ENCODE peak calls at places on chromosome 22, in eight cellular contexts. Y, N, O, L, Z, Q, T and G are unnamed samples.

GRCh38 chr22:43711681-43712080 is 100.4 kb downstream of the EFCAB6 start:
- DNase-seq in O (no peak), L (no peak), Q (no peak), N (no peak), Y (no peak), T (no peak), Z (no peak), G (no peak)

GRCh38 chr22:48138855-48139254 is 1376.4 kb downstream of the TBC1D22A start:
- DNase-seq in Y (peak), L (no peak), Z (no peak), Q (no peak), T (no peak), O (no peak), N (no peak), G (no peak)

GRCh38 chr22:44359496-44360110 is 46.9 kb upstream of the SHISAL1 start:
- DNase-seq in Z (no peak), Y (no peak), Q (no peak), N (no peak), L (no peak), O (no peak), T (no peak), G (peak)

GRCh38 chr22:27810566-27810965 is 9.0 kb upstream of the MN1 start:
- DNase-seq in Q (peak), L (no peak), Y (no peak), N (peak), O (peak), Z (peak), T (no peak), G (no peak)

GRCh38 chr22:49400866-49401598 is 426.6 kb downstream of the BRD1 start:
- DNase-seq in L (peak), Y (no peak), N (no peak), Z (no peak), Q (no peak), O (no peak), T (no peak), G (no peak)

GRCh38 chr22:41248758-41249157 is 8.0 kb upstream of the CHADL start:
- DNase-seq in Q (no peak), L (no peak), O (no peak), Z (no peak), Y (no peak), T (no peak), N (no peak), G (no peak)

GRCh38 chr22:24402460-24403192 is 24.8 kb upstream of the ADORA2A start:
- DNase-seq in L (peak), Z (no peak), O (peak), Y (no peak), T (no peak), Q (peak), N (peak), G (no peak)

GRCh38 chr22:44211256-44211945 is 30.7 kb downstream of the PARVG start:
- DNase-seq in L (no peak), T (no peak), Y (no peak), Z (no peak), Q (no peak), O (peak), N (no peak), G (no peak)

GRCh38 chr22:26711205-26711958 is 54.0 kb downstream of the MIAT start:
- DNase-seq in T (no peak), Y (no peak), Z (no peak), L (no peak), N (no peak), O (peak), Q (peak), G (no peak)

GRCh38 chr22:19819911-19820879 is 34.5 kb downstream of the GNB1L start:
- DNase-seq in Q (no peak), O (no peak), N (no peak), L (no peak), T (peak), Y (peak), Z (no peak), G (no peak)

GRCh38 chr22:19822301-19823117 is 32.2 kb downstream of the GNB1L start:
- DNase-seq in Y (peak), Z (no peak), T (peak), L (no peak), N (no peak), Q (no peak), O (no peak), G (peak)

GRCh38 chr22:19821523-19822300 is 33.0 kb downstream of the GNB1L start:
- DNase-seq in T (peak), O (no peak), N (no peak), Z (no peak), Y (no peak), Q (no peak), L (no peak), G (peak)

GRCh38 chr22:19819209-19819910 is 35.3 kb downstream of the GNB1L start:
- DNase-seq in L (no peak), Q (no peak), Z (no peak), Y (peak), T (no peak), O (no peak), N (no peak), G (no peak)

GRCh38 chr22:19820880-19821522 is 33.7 kb downstream of the GNB1L start:
- DNase-seq in L (no peak), Q (no peak), Z (peak), Y (peak), N (no peak), T (peak), O (no peak), G (peak)
- TF ChIP-seq CTCF in L (no peak), Q (no peak), Z (peak), Y (peak), N (no peak), T (no peak), O (no peak), G (no peak)

GRCh38 chr22:32000171-32000570 is 42.9 kb upstream of the SLC5A1 start:
- DNase-seq in Q (no peak), L (no peak), T (no peak), O (no peak), Z (no peak), N (no peak), Y (peak), G (no peak)

GRCh38 chr22:32005453-32005852 is 37.6 kb upstream of the SLC5A1 start:
- DNase-seq in Z (no peak), O (peak), N (no peak), T (no peak), L (peak), Q (peak), Y (no peak), G (no peak)
- TF ChIP-seq CTCF in Z (no peak), O (no peak), N (no peak), T (no peak), L (no peak), Q (no peak), Y (no peak), G (no peak)

DNA sequence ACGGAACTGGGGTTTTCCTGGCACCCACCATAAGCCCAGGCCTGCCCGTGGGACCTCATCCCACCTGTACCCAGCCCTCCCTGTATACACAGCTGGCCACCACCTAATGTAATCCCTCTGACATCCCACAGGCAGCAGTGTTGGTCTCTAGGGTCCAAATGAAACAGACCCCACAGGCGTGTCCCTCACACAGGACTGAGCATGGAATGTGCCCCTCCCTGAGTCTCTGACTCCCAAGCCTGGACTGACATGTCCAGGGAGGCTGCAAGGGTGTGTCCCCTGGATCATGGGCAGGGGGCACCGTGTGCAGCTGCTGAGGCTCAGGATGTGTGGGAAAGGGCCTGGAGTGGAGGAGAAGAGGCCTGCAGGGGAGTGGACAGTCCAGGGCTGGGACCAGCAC is 50.6 kb upstream of the PPARA start:
- DNase-seq in Z (no peak), N (no peak), Q (no peak), O (no peak), Y (no peak), L (no peak), T (no peak), G (no peak)
- TF ChIP-seq CTCF in Z (no peak), N (no peak), Q (no peak), O (no peak), Y (no peak), L (no peak), T (no peak), G (no peak)

GRCh38 chr22:17198188-17199130 is 20.8 kb downstream of the ADA2 start:
- DNase-seq in L (peak), T (peak), O (peak), Z (peak), Q (no peak), Y (no peak), N (no peak), G (no peak)

GRCh38 chr22:17205432-17205831 is 13.8 kb downstream of the ADA2 start:
- DNase-seq in Y (no peak), O (no peak), T (no peak), Q (no peak), Z (no peak), L (no peak), N (no peak), G (no peak)

GRCh38 chr22:17199131-17199731 is 20.0 kb downstream of the ADA2 start:
- DNase-seq in O (peak), L (peak), Z (peak), N (no peak), T (peak), Q (peak), Y (no peak), G (no peak)

GRCh38 chr22:17201285-17201945 is 17.8 kb downstream of the ADA2 start:
- DNase-seq in Y (no peak), L (no peak), Z (peak), T (no peak), Q (peak), O (peak), N (no peak), G (no peak)
- TF ChIP-seq CTCF in Y (peak), L (no peak), Z (peak), T (no peak), Q (peak), O (peak), N (no peak), G (peak)

DNA sequence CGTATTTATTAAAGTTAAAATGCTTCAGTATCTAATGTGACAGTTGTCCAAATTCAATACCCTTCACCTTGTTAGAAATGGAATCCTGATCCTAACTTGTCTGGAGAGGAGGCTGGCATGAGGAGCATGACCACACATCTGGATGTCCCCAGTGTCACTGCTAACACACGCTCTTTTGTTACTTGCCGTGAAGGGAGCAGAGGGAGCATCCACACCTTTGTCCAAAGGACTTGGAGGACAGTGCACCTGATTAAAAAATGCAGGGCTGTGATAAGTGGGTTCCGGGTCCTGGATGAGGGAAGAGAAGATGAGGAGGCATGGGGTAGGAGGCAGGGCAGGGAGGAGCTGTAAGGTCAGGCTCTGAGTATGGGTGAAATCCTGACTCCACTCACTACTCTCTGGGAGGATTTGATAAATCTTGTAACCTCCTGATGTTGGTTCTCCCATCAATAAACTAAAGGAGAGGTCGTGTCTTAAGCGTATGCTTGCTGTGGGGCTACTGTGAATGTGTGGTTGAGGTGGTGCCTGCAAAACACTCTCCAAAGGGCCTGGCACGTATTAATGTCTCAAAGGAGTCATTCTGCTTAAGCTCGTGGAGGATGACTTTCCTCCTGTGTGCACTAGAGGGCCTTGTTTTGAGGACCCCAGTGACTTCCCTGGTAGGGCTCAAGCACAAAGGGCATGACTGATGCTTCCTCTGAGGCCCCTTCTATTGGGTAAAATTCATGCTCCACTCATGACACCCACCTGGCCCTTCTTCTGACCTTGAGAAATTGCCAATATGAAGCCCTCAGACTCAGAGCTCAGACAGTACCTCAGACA is 16.8 kb upstream of the IGLL5 start:
- DNase-seq in Q (no peak), T (no peak), O (peak), Y (no peak), L (no peak), Z (peak), N (no peak), G (no peak)
- TF ChIP-seq CTCF in Q (peak), T (peak), O (no peak), Y (peak), L (no peak), Z (peak), N (no peak), G (no peak)

GRCh38 chr22:19632671-19633148 is 81.6 kb upstream of the SEPTIN5 start:
- DNase-seq in O (no peak), N (no peak), L (no peak), Q (no peak), Y (no peak), T (no peak), Z (no peak), G (no peak)

GRCh38 chr22:19629720-19630419 is 84.4 kb upstream of the SEPTIN5 start:
- DNase-seq in T (peak), O (peak), Z (peak), N (peak), Y (peak), Q (peak), L (peak), G (peak)

GRCh38 chr22:19629331-19629719 is 85.0 kb upstream of the SEPTIN5 start:
- DNase-seq in Z (no peak), L (no peak), N (no peak), O (no peak), Y (no peak), T (no peak), Q (no peak), G (peak)

GRCh38 chr22:19631899-19632670 is 82.2 kb upstream of the SEPTIN5 start:
- DNase-seq in Y (peak), Q (peak), N (no peak), T (peak), O (peak), L (peak), Z (peak), G (no peak)

DNA sequence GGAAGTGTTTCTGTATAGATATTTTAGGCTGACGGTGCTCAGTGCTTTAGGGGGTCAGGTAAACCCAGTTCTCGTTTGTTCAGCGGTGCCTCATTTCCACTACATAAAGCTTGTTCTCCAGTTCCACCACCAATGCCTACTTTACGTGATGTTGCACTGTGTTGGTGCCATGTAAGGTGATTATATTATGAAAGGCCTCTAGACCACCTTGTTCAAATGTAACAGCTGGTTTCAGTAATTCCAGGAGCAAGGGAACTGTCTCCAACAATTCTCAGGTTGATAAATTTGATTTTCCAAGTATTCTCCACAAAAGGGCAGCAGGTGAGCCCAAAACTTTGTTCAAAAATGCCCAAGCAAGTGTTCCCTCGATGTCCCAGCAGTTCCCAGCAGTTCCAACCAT is 83.7 kb upstream of the SEPTIN5 start:
- DNase-seq in Q (no peak), O (no peak), T (no peak), L (no peak), Z (no peak), N (no peak), Y (no peak), G (no peak)
- TF ChIP-seq CTCF in Q (no peak), O (no peak), T (no peak), L (no peak), Z (no peak), N (no peak), Y (no peak), G (no peak)

DNA sequence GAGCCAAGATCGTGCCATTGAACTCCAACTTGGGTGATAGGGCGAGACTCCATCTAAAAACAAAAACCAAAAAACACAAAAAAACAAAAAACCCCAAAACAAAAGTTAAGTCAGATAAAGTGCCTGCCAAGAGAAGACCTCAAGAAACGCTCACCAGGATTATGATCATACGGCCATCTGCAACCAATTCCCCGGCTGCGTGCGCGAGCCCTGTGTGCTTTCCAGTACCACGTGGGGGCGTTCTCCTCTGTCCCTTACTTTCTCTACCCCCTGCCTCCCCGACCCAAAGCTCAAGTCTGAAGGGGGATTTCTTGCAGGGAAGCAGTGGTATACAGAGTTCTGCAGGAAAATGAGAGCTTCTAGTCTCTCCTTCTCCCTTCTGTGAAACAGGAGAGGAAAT is 10.5 kb upstream of the RPS19BP1 start:
- DNase-seq in Y (peak), Z (peak), L (no peak), N (no peak), T (peak), Q (peak), O (peak), G (no peak)
- TF ChIP-seq CTCF in Y (peak), Z (peak), L (peak), N (no peak), T (no peak), Q (peak), O (peak), G (peak)

DNA sequence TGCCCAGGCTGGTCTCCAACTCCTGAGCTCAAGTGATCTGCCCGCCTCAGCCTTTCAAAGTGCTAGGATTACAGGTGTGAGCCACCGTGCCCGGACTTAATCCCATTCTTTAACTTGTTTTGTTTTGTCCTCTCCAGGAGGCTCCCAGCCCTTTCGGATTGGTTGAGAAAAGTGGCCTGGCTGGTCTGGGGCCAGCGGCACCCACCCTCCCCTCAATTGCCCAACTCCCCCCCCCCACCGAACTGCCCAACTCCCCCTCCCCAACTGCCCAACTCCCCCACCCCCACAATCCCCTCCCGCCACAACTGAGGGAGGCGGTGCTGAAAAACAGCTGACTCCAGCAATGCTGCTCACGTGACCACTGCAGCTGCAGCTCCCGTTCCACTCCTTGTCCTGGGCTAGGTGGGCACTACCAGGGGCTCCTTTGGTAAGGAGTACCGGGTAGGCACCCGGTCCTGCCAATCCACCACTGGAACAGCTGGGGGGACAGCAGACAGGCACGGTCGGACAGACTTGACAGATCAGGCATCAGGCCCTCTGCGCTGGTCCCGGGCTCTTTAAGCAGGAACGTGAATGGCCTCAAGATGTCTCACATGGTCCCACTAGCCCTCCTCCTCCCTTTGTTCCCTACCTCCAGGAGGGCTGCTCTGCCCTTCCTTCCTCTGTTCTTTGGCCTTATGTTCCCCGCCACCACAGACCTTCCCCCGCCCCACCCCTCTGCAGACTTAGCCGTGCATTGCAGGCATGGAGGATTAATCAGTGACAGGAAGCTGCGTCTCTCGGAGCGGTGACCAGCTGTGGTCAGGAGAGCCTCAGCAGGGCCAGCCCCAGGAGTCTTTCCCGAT is at the start of gene TCN2:
- DNase-seq in O (peak), L (peak), Y (no peak), N (peak), Q (peak), T (peak), Z (peak), G (peak)
- TF ChIP-seq CTCF in O (no peak), L (no peak), Y (no peak), N (no peak), Q (no peak), T (no peak), Z (no peak), G (no peak)

GRCh38 chr22:37121887-37122591 is 12.5 kb upstream of the TMPRSS6 start:
- DNase-seq in Y (peak), O (peak), T (peak), Z (no peak), Q (peak), N (no peak), L (peak), G (peak)
- TF ChIP-seq CTCF in Y (peak), O (peak), T (no peak), Z (no peak), Q (no peak), N (no peak), L (no peak), G (no peak)